ENCODE peak calls at places on chromosome 16, in four cellular contexts. I, F, C and Z are unnamed samples.

GRCh38 chr16:81241706-81242105 is 3.2 kb downstream of the BCO1 start:
- DNase-seq in I (no peak), F (no peak), C (no peak), Z (no peak)

GRCh38 chr16:15401972-15402371 is 6.4 kb downstream of the MPV17L start:
- DNase-seq in I (no peak), F (no peak), C (no peak), Z (no peak)

GRCh38 chr16:86634290-86634689 is 55.9 kb downstream of the FOXL1 start:
- DNase-seq in I (peak; percentile 48), F (no peak), C (no peak), Z (no peak)

GRCh38 chr16:74605746-74606520 is 981 bp downstream of the GLG1 start:
- DNase-seq in I (no peak), F (no peak), C (no peak), Z (no peak)

GRCh38 chr16:82646504-82646903 is 19.7 kb downstream of the CDH13 start:
- DNase-seq in I (no peak), F (no peak), C (no peak), Z (no peak)

GRCh38 chr16:30875881-30876791 is 17.7 kb downstream of the BCL7C start:
- DNase-seq in I (no peak), F (peak; percentile 67), C (no peak), Z (peak; percentile 70)

GRCh38 chr16:9151597-9151996 is 60.2 kb downstream of the HAPSTR1 start:
- DNase-seq in I (no peak), F (no peak), C (no peak), Z (no peak)

GRCh38 chr16:2160915-2161551 is 5.5 kb downstream of the TRAF7 start:
- DNase-seq in I (no peak), F (no peak), C (no peak), Z (no peak)

GRCh38 chr16:81779540-81780320 is 639 bp downstream of the PLCG2 start:
- DNase-seq in I (no peak), F (no peak), C (no peak), Z (peak; percentile 46)

GRCh38 chr16:84212154-84212553 is 21.2 kb downstream of the ADAD2 start:
- DNase-seq in I (no peak), F (no peak), C (no peak), Z (no peak)

GRCh38 chr16:4682616-4683254 is 10.6 kb upstream of the NUDT16L1 start:
- DNase-seq in I (no peak), F (no peak), C (peak; percentile 50), Z (peak; percentile 59)

GRCh38 chr16:23485841-23486240 is 24.5 kb downstream of the GGA2 start:
- DNase-seq in I (no peak), F (no peak), C (no peak), Z (no peak)

GRCh38 chr16:49200223-49200820 is 81.3 kb downstream of the CBLN1 start:
- DNase-seq in I (no peak), F (no peak), C (no peak), Z (no peak)

GRCh38 chr16:842631-843560 is 42.4 kb upstream of the GNG13 start:
- DNase-seq in I (no peak), F (no peak), C (no peak), Z (no peak)

GRCh38 chr16:2296662-2297505 is 29.0 kb upstream of the RNPS1 start:
- DNase-seq in I (peak; percentile 8), F (no peak), C (peak; percentile 38), Z (peak; percentile 86)

GRCh38 chr16:66942981-66943380 is 7.7 kb downstream of the CES2 start:
- DNase-seq in I (no peak), F (no peak), C (no peak), Z (no peak)

GRCh38 chr16:24291932-24292331 is 35.8 kb downstream of the CACNG3 start:
- DNase-seq in I (no peak), F (no peak), C (no peak), Z (no peak)

GRCh38 chr16:82773018-82773417 is 146.2 kb downstream of the CDH13 start:
- DNase-seq in I (no peak), F (no peak), C (no peak), Z (no peak)

GRCh38 chr16:21523411-21524067 is 75.8 kb upstream of the METTL9 start:
- DNase-seq in I (no peak), F (no peak), C (no peak), Z (no peak)
- TF ChIP-seq CEBPB in I (no peak), F (no peak), C (no peak), Z (no peak)

GRCh38 chr16:73068546-73069401 is 20.8 kb upstream of the ZFHX3 start:
- DNase-seq in I (no peak), F (no peak), C (no peak), Z (no peak)
- TF ChIP-seq EGR1 in I (no peak), F (no peak), C (no peak), Z (no peak)

DNA sequence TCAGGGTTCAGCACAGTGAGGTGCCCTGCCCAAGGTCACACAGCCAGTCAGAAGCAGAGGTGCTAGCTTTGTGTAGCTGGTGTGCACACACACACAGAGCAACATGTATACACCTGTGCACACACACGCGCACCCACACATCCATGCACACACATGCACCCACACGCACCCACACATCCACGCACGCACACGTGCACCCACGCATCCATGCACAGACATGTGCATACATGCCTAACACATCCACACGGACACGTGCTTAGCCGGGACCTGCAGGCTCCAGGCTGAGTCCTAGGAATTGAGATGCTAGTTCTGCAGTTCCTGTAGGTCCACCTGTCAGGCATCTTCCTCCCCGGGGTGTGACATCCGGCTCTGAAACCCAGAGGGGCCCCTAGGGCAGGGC is 13.0 kb upstream of the DPEP1 start:
- DNase-seq in I (no peak), F (no peak), C (no peak), Z (no peak)
- TF ChIP-seq CEBPB in I (no peak), F (no peak), C (no peak), Z (no peak)

DNA sequence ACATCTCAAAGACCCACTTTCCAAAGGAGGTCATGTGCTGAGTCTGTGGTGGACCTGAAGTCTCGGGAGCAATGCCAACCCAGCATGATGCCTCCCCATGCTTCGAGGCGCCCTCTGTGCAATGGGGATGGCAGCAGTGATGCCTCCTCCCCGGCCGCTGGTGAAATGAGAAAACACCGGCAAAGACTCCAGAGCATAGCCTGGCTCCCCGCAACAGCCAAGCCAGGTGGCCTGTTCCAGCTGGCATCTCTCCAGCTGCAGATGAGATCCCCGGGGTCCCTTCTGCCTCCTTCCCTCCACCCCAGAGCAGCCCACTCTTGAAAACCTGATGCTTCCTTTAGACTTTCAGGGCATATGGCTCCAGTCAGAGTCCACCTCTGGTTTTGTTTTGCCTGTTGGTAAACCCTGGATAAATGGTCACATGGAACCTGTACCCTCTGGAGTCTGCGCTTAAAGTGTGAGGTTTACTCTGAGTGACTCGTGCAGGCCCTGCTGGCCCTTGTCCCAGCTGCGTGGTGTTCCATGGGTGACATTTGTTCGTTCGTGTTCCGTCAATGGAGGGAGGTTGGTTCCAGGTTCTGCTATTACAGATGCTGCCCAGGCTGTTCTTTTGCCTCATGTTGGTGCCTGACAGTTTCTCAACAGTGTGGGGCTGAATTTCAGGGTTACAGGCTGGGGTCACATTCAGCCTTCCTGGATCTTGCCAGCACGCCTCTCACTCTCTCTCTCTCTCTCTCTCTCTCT is 181.8 kb upstream of the CIBAR2 start:
- DNase-seq in I (no peak), F (no peak), C (no peak), Z (no peak)
- TF ChIP-seq EGR1 in I (no peak), F (no peak), C (no peak), Z (no peak)